ENCODE peak calls at places on chromosome 1, in four cellular contexts. J is GM13976, Z is T-helper 2 cell, V is heart right ventricle. F is an unnamed sample.

GRCh38 chr1:37884145-37884544 is 24.8 kb upstream of the MTF1 start:
- DNase-seq in J (no peak), Z (no peak), V (no peak), F (no peak)

GRCh38 chr1:61836649-61837048 is 94.4 kb downstream of the PATJ start:
- DNase-seq in J (no peak), Z (no peak), V (no peak), F (no peak)

GRCh38 chr1:6351480-6352137 is 42.0 kb downstream of the ACOT7 start:
- DNase-seq in J (no peak), Z (no peak), V (peak; percentile 48), F (no peak)

GRCh38 chr1:29083318-29084195 is 40.1 kb downstream of the TMEM200B start:
- DNase-seq in J (no peak), Z (no peak), V (no peak), F (no peak)

GRCh38 chr1:60088620-60089155 is 15.1 kb upstream of the C1orf87 start:
- DNase-seq in J (no peak), Z (no peak), V (no peak), F (no peak)

GRCh38 chr1:160374291-160374690 is 7.4 kb downstream of the NHLH1 start:
- DNase-seq in J (no peak), Z (no peak), V (no peak), F (no peak)

GRCh38 chr1:228434674-228435073 is 18.0 kb upstream of the TRIM17 start:
- DNase-seq in J (no peak), Z (no peak), V (no peak), F (no peak)

GRCh38 chr1:39657402-39657801 is 14.5 kb downstream of the NT5C1A start:
- DNase-seq in J (no peak), Z (no peak), V (no peak), F (no peak)

GRCh38 chr1:8184301-8184700 is 133.6 kb upstream of the SLC45A1 start:
- DNase-seq in J (no peak), Z (no peak), V (no peak), F (no peak)

GRCh38 chr1:100604372-100604771 is 66.4 kb downstream of the GPR88 start:
- DNase-seq in J (no peak), Z (no peak), V (no peak), F (no peak)

GRCh38 chr1:192133350-192133950 is 24.8 kb upstream of the RGS18 start:
- DNase-seq in J (no peak), Z (no peak), V (no peak), F (no peak)

GRCh38 chr1:212520299-212520698 is 87.6 kb downstream of the NENF start:
- DNase-seq in J (no peak), Z (no peak), V (no peak), F (no peak)

GRCh38 chr1:83503153-83503552 is 495.8 kb downstream of the TTLL7 start:
- DNase-seq in J (no peak), Z (no peak), V (no peak), F (no peak)

GRCh38 chr1:154626456-154627246 is 18.7 kb upstream of the ADAR start:
- DNase-seq in J (peak; percentile 34), Z (peak; percentile 45), V (no peak), F (no peak)

GRCh38 chr1:11858968-11859871 is 475 bp upstream of the NPPB start:
- DNase-seq in J (peak; percentile 88), Z (peak; percentile 68), V (peak; percentile 66), F (no peak)

GRCh38 chr1:203840208-203840808 is 21.1 kb upstream of the SNRPE start:
- DNase-seq in J (no peak), Z (no peak), V (no peak), F (no peak)

GRCh38 chr1:45913183-45913924 is 109.9 kb downstream of the MAST2 start:
- DNase-seq in J (peak; percentile 33), Z (peak; percentile 13), V (peak; percentile 85), F (peak; percentile 5)

GRCh38 chr1:162310337-162310736 is 66.3 kb downstream of the SPATA46 start:
- DNase-seq in J (no peak), Z (no peak), V (no peak), F (no peak)

F was measured in tibial nerve.